ENCODE peak calls at places on chromosomes 1 and 21, in six cellular contexts. O is HepG2, T is A549, M is SK-N-SH, N is suprapubic skin, Z is H1. U is an unnamed sample. For H3K4me1, the result is how much of the 10 kb centered on the place peaks cover.

GRCh38 chr1:201888282-201889033 is at the start of gene SHISA4:
- DNase-seq in O (peak), T (peak), M (peak), N (peak), Z (no peak), U (peak)

GRCh38 chr1:246293366-246294121 is 213.5 kb downstream of the SMYD3 start:
- DNase-seq in O (no peak), T (no peak), M (no peak), N (no peak), Z (no peak), U (no peak)

GRCh38 chr1:2082064-2082463 is 31.9 kb downstream of the PRKCZ start:
- DNase-seq in O (no peak), T (no peak), M (no peak), N (no peak), Z (no peak), U (no peak)

GRCh38 chr21:41956926-41957729 is 3.3 kb upstream of the C2CD2 start:
- DNase-seq in O (no peak), T (peak), M (no peak), N (peak), Z (no peak), U (peak)

GRCh38 chr1:182303778-182304177 is 87.8 kb downstream of the GLUL start:
- DNase-seq in O (no peak), T (no peak), M (no peak), N (no peak), Z (no peak), U (no peak)

GRCh38 chr1:231478386-231478785 is 50.1 kb upstream of the TSNAX start:
- DNase-seq in O (no peak), T (no peak), M (no peak), N (no peak), Z (no peak), U (no peak)

GRCh38 chr21:19607983-19608668 is 1204.5 kb upstream of the TMPRSS15 start:
- DNase-seq in O (no peak), T (no peak), M (no peak), N (no peak), Z (no peak), U (no peak)

GRCh38 chr1:114671939-114672275 is 2.1 kb upstream of the DENND2C start:
- DNase-seq in O (no peak), T (no peak), M (no peak), N (no peak), Z (no peak), U (no peak)

GRCh38 chr1:943545-944340 is 15.3 kb downstream of the NOC2L start:
- DNase-seq in O (no peak), T (peak), M (no peak), N (no peak), Z (no peak), U (peak)

GRCh38 chr1:197913495-197914276 is 3.5 kb upstream of the LHX9 start:
- DNase-seq in O (no peak), T (no peak), M (peak), N (no peak), Z (no peak), U (no peak)

GRCh38 chr1:67137307-67137753 is 2.6 kb upstream of the C1orf141 start:
- DNase-seq in O (no peak), T (no peak), M (no peak), N (no peak), Z (no peak), U (no peak)

GRCh38 chr1:227794813-227795183 is 20.7 kb upstream of the PRSS38 start:
- DNase-seq in O (no peak), T (no peak), M (no peak), N (peak), Z (no peak), U (peak)
- H3K4me3 ChIP-seq in O (no peak), T (no peak), M (no peak), N (no peak), Z (no peak), U (no peak)

GRCh38 chr1:20183035-20183434 is 2.9 kb upstream of the UBXN10 start:
- DNase-seq in O (no peak), T (no peak), M (no peak), N (no peak), Z (no peak), U (no peak)

GRCh38 chr1:20185834-20186782 is at the start of the genes PLA2G2C and UBXN10:
- DNase-seq in O (peak), T (no peak), M (peak), N (no peak), Z (no peak), U (peak)

GRCh38 chr1:20184481-20184900 is 1.4 kb upstream of the UBXN10 start:
- DNase-seq in O (peak), T (peak), M (no peak), N (no peak), Z (no peak), U (no peak)

GRCh38 chr1:20184997-20185833 is 681 bp upstream of the UBXN10 start:
- DNase-seq in O (no peak), T (no peak), M (no peak), N (no peak), Z (no peak), U (no peak)

GRCh38 chr1:20183876-20184275 is 2.0 kb upstream of the UBXN10 start:
- DNase-seq in O (peak), T (no peak), M (peak), N (no peak), Z (no peak), U (no peak)
- H3K4me1 ChIP-seq in O (under half), T (under half), M (under half), N (under half), Z (under half), U (under half)

GRCh38 chr1:39898648-39899603 is 2.8 kb downstream of the MYCL start:
- DNase-seq in O (peak), T (peak), M (peak), N (no peak), Z (no peak), U (no peak)

GRCh38 chr1:39900662-39901485 is 843 bp downstream of the MYCL start:
- DNase-seq in O (no peak), T (no peak), M (peak), N (no peak), Z (no peak), U (no peak)

GRCh38 chr1:39902121-39902807 is 547 bp upstream of the MYCL start:
- DNase-seq in O (peak), T (peak), M (peak), N (peak), Z (no peak), U (peak)

GRCh38 chr1:39899611-39900538 is 1.8 kb downstream of the MYCL start:
- DNase-seq in O (no peak), T (no peak), M (no peak), N (no peak), Z (no peak), U (no peak)

GRCh38 chr1:39901486-39902120 is at the start of gene MYCL:
- DNase-seq in O (peak), T (peak), M (peak), N (peak), Z (peak), U (peak)
- TF ChIP-seq EP300 in O (no peak), T (no peak), M (no peak), N (no peak), Z (no peak), U (no peak)

GRCh38 chr1:166132496-166132895 is 34.3 kb downstream of the FAM78B start:
- DNase-seq in O (no peak), T (no peak), M (no peak), N (no peak), Z (no peak), U (no peak)
- H3K4me3 ChIP-seq in O (no peak), T (no peak), M (no peak), N (no peak), Z (no peak), U (no peak)

GRCh38 chr1:42933060-42933586 is 25.5 kb downstream of the SLC2A1 start:
- DNase-seq in O (no peak), T (no peak), M (no peak), N (peak), Z (no peak), U (no peak)
- H3K4me1 ChIP-seq in O (half or more), T (half or more), M (under half), N (half or more), Z (under half), U (under half)